ENCODE peak calls at places on chromosomes 16 and 17, in four cellular contexts. P is HCT116, M is dorsolateral prefrontal cortex, B is colonic mucosa. Q is an unnamed sample.
A peak's percentile ranks its signal among the peaks of the same experiment; 100 is the strongest.

GRCh38 chr17:77385750-77386501 is 245.2 kb downstream of the SEC14L1 start:
- DNase-seq in P (no peak), M (no peak), B (no peak), Q (no peak)

GRCh38 chr17:1604831-1605528 is 23.7 kb downstream of the SLC43A2 start:
- DNase-seq in P (no peak), M (no peak), B (no peak), Q (no peak)

GRCh38 chr17:74340470-74341023 is 14.5 kb downstream of the KIF19 start:
- DNase-seq in P (no peak), M (peak; percentile 51), B (no peak), Q (no peak)

GRCh38 chr17:37833237-37833859 is 88.5 kb upstream of the HNF1B start:
- DNase-seq in P (no peak), M (no peak), B (no peak), Q (no peak)

GRCh38 chr16:88498576-88499208 is 45.6 kb downstream of the ZFPM1 start:
- DNase-seq in P (no peak), M (no peak), B (no peak), Q (no peak)

GRCh38 chr17:73020110-73020509 is 72.4 kb downstream of the SLC39A11 start:
- DNase-seq in P (no peak), M (no peak), B (no peak), Q (no peak)

GRCh38 chr17:48639982-48640857 is 14.1 kb upstream of the HOXB9 start:
- DNase-seq in P (no peak), M (no peak), B (no peak), Q (no peak)

GRCh38 chr17:80182118-80182844 is 12.5 kb downstream of the CARD14 start:
- DNase-seq in P (no peak), M (no peak), B (no peak), Q (no peak)

GRCh38 chr16:12111223-12111622 is 134.7 kb downstream of the SNX29 start:
- DNase-seq in P (no peak), M (no peak), B (no peak), Q (no peak)

GRCh38 chr17:73693016-73693545 is 48.8 kb upstream of the SDK2 start:
- DNase-seq in P (no peak), M (peak; percentile 35), B (no peak), Q (no peak)

GRCh38 chr16:89197633-89198416 is 2.5 kb downstream of the SLC22A31 start:
- DNase-seq in P (no peak), M (no peak), B (no peak), Q (no peak)

GRCh38 chr17:38621538-38621937 is 15.8 kb upstream of the SRCIN1 start:
- DNase-seq in P (no peak), M (no peak), B (no peak), Q (no peak)

GRCh38 chr17:67359960-67360817 is 6.2 kb downstream of the PSMD12 start:
- DNase-seq in P (peak; percentile 46), M (no peak), B (no peak), Q (no peak)

GRCh38 chr16:89187337-89188063 is 12.8 kb downstream of the SLC22A31 start:
- DNase-seq in P (no peak), M (no peak), B (no peak), Q (no peak)

GRCh38 chr17:67137026-67137370 is 92.6 kb downstream of the CACNG1 start:
- DNase-seq in P (no peak), M (no peak), B (no peak), Q (no peak)

GRCh38 chr17:59002126-59002525 is 104.6 kb downstream of the TRIM37 start:
- DNase-seq in P (no peak), M (no peak), B (no peak), Q (no peak)

GRCh38 chr17:44049294-44050080 is 17.0 kb downstream of the LSM12 start:
- DNase-seq in P (no peak), M (no peak), B (no peak), Q (no peak)

GRCh38 chr16:22898874-22899348 is 84.9 kb downstream of the HS3ST2 start:
- DNase-seq in P (peak; percentile 19), M (peak; percentile 85), B (peak; percentile 66), Q (peak; percentile 25)

GRCh38 chr16:88292007-88292940 is 90.5 kb upstream of the ZNF469 start:
- DNase-seq in P (no peak), M (no peak), B (no peak), Q (no peak)

GRCh38 chr17:55903028-55903690 is 152.3 kb downstream of the PCTP start:
- DNase-seq in P (no peak), M (no peak), B (no peak), Q (no peak)

GRCh38 chr17:36515837-36516236 is 18.8 kb downstream of the MYO19 start:
- DNase-seq in P (no peak), M (no peak), B (no peak), Q (no peak)

GRCh38 chr16:75497558-75497957 is 2.3 kb upstream of the CHST6 start:
- DNase-seq in P (no peak), M (no peak), B (no peak), Q (no peak)

GRCh38 chr17:60573139-60573975 is 26.6 kb upstream of the PPM1D start:
- DNase-seq in P (no peak), M (no peak), B (no peak), Q (no peak)

GRCh38 chr17:19520641-19521040 is 13.0 kb upstream of the SLC47A1 start:
- DNase-seq in P (no peak), M (no peak), B (no peak), Q (no peak)

GRCh38 chr17:65283704-65284103 is 146.5 kb downstream of the RGS9 start:
- DNase-seq in P (no peak), M (no peak), B (peak; percentile 68), Q (no peak)

GRCh38 chr16:50254072-50254471 is 12.3 kb upstream of the ADCY7 start:
- DNase-seq in P (no peak), M (no peak), B (no peak), Q (no peak)

GRCh38 chr16:76486740-76487139 is 209.5 kb downstream of the CNTNAP4 start:
- DNase-seq in P (no peak), M (no peak), B (no peak), Q (no peak)

GRCh38 chr17:80879723-80880649 is 111.7 kb upstream of the CHMP6 start:
- DNase-seq in P (no peak), M (no peak), B (no peak), Q (no peak)

GRCh38 chr17:9364837-9365430 is 210.7 kb downstream of the STX8 start:
- DNase-seq in P (no peak), M (no peak), B (no peak), Q (no peak)

GRCh38 chr17:47810200-47810821 is 11.3 kb downstream of the OSBPL7 start:
- DNase-seq in P (peak; percentile 93), M (no peak), B (peak; percentile 93), Q (peak; percentile 38)

GRCh38 chr16:88772871-88773811 is 11.9 kb downstream of the PIEZO1 start:
- DNase-seq in P (no peak), M (peak; percentile 31), B (no peak), Q (peak; percentile 86)

GRCh38 chr16:2228161-2228824 is 4.9 kb downstream of the E4F1 start:
- DNase-seq in P (no peak), M (no peak), B (no peak), Q (no peak)

GRCh38 chr16:35176449-35176848 is 1717.0 kb downstream of the TP53TG3F start:
- DNase-seq in P (no peak), M (no peak), B (no peak), Q (no peak)

DNA sequence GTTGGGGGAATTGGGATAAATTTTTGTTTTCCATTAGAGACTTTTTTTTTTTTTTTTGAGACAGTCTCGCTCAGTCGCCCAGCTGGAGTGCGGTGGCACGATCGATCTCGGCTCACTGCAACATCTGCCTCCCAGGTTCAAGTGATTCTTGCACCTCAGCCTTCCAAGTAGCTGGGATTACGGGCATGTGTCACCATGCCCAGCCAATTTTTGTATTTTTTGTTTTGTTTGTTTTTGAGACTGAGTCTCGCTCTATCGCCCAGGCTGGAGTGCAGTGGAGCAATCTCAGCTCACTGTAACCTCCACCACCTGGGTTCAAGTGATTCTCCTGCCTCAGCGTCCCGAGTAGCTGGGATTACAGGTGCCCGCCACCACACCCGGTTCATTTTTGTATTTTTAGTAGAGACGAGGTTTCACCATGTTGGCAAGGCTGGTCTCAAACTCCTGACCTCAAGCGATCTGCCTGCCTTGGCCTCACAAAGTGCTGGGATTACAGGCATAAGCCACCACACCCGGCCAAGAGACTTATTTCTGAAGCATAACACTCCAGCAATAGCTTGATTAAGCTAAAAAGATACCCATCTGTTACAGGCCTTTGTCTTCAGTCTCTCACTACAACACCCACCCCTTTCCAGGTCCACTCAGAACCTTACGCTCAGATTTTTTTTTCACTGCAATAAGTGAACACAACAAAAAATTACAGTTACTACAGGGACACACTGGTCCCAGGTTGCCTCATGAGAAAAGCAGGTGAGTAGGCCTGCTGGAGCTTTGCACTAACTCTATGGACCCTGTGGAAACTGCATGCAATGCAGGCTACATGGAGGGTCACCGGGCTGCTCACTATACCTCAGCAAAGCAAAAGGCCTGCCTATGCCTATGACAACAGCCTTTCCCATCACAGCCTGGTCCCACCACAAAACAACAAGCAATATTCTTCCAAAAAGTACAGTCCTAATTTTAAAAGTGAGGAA is 34.6 kb downstream of the KANSL1 start:
- DNase-seq in P (no peak), M (no peak), B (no peak), Q (no peak)
- H3K4me3 ChIP-seq in P (no peak overlapping the region), M (no peak overlapping the region), B (no peak overlapping the region), Q (no peak overlapping the region)

GRCh38 chr17:10687497-10687896 is 9.8 kb downstream of the SCO1 start:
- DNase-seq in P (no peak), M (no peak), B (no peak), Q (no peak)

GRCh38 chr17:10681866-10682446 is 15.4 kb downstream of the SCO1 start:
- DNase-seq in P (no peak), M (no peak), B (no peak), Q (no peak)

GRCh38 chr17:10683853-10684252 is 13.5 kb downstream of the SCO1 start:
- DNase-seq in P (peak; percentile 28), M (no peak), B (no peak), Q (no peak)
- TF ChIP-seq CTCF in P (peak; percentile 62), M (peak; percentile 26), B (peak; percentile 20), Q (peak; percentile 41)

GRCh38 chr16:25052530-25052929 is 37.4 kb upstream of the ARHGAP17 start:
- DNase-seq in P (no peak), M (no peak), B (no peak), Q (no peak)

GRCh38 chr16:25048146-25048618 is 33.0 kb upstream of the ARHGAP17 start:
- DNase-seq in P (no peak), M (no peak), B (no peak), Q (no peak)

GRCh38 chr16:25051446-25052160 is 36.4 kb upstream of the ARHGAP17 start:
- DNase-seq in P (no peak), M (no peak), B (no peak), Q (no peak)

GRCh38 chr16:25052161-25052511 is 37.0 kb upstream of the ARHGAP17 start:
- DNase-seq in P (no peak), M (no peak), B (no peak), Q (no peak)
- H3K4me3 ChIP-seq in P (no peak overlapping the region), M (peak overlapping the region; percentile 31), B (no peak overlapping the region), Q (no peak overlapping the region)

DNA sequence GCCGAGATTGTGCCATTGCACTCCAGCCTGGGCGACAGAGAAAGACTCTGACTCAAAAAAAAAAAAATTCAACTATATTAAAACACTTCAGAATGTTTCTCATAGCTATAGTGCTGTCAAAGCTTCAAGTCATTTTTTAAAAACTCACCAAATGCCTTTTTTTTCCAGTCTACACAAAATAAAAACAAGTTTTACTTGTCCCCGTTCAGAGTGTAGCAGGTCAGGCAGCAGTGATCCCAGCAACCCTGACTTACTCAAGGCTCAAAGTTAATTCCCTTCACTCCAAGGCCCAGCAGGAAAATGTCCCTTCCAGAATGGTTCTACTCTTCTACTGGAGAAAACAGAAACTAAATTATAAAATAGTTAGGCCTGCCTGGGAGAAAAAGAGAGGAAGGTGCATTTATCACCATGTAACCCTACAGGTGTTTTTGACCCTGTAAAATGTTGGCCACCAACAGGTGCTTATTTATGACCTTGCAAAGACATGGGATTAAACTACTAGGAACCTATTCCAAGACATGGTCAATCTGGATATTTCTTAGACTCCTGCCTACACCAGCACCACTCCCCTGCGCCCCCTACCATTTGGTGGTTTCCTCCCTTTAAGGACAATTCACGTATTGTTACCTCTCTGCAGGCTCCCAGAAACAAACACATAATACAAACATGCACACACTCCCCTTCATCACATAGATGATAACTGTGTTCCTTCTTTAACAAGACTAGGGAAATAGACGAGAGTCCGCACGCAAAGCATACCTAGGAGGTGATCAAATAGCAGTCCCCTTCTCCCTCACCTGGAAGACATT is 5.4 kb downstream of the AMFR start:
- DNase-seq in P (no peak), M (no peak), B (peak; percentile 33), Q (no peak)
- TF ChIP-seq CTCF in P (no peak), M (no peak), B (no peak), Q (no peak)

Q was measured in HFF-Myc.